ENCODE peak calls at places on chromosomes 16 and 17, in six cellular contexts. B is kidney epithelial cell, L is GM06990, S is A549, P is cardiac fibroblast, R is AG04450. F is an unnamed sample.

GRCh38 chr16:68752602-68753001 is 15.5 kb downstream of the CDH1 start:
- DNase-seq in B (no peak), L (peak; percentile 58), S (peak; percentile 66), P (no peak), R (no peak), F (no peak)

GRCh38 chr16:11462861-11463260 is 117.6 kb downstream of the RMI2 start:
- DNase-seq in B (no peak), L (no peak), S (no peak), P (no peak), R (no peak), F (no peak)

GRCh38 chr16:58678716-58679115 is 5.9 kb downstream of the SLC38A7 start:
- DNase-seq in B (no peak), L (no peak), S (peak; percentile 55), P (peak; percentile 42), R (no peak), F (peak; percentile 54)

GRCh38 chr17:10276436-10276835 is 78.0 kb upstream of the GAS7 start:
- DNase-seq in B (no peak), L (no peak), S (no peak), P (no peak), R (no peak), F (no peak)

GRCh38 chr16:11636172-11636721 is 32.0 kb upstream of the SNN start:
- DNase-seq in B (no peak), L (no peak), S (no peak), P (no peak), R (no peak), F (no peak)

GRCh38 chr16:68355447-68356248 is 44.8 kb downstream of the PRMT7 start:
- DNase-seq in B (no peak), L (no peak), S (no peak), P (no peak), R (no peak), F (no peak)

GRCh38 chr16:77618011-77618410 is 104.3 kb upstream of the NUDT7 start:
- DNase-seq in B (no peak), L (no peak), S (no peak), P (peak; percentile 18), R (no peak), F (no peak)

GRCh38 chr17:5823219-5823618 is 238.9 kb upstream of the NLRP1 start:
- DNase-seq in B (no peak), L (no peak), S (no peak), P (no peak), R (no peak), F (no peak)

GRCh38 chr16:31537362-31537921 is 9.7 kb downstream of the AHSP start:
- DNase-seq in B (no peak), L (no peak), S (no peak), P (no peak), R (no peak), F (no peak)

GRCh38 chr17:41678907-41679739 is 9.6 kb upstream of the EIF1 start:
- DNase-seq in B (peak; percentile 80), L (peak; percentile 50), S (peak; percentile 80), P (peak; percentile 55), R (no peak), F (peak; percentile 55)

GRCh38 chr16:57012353-57012752 is 23.0 kb downstream of the NLRC5 start:
- DNase-seq in B (no peak), L (no peak), S (no peak), P (no peak), R (no peak), F (no peak)

GRCh38 chr16:29028457-29029167 is 43.8 kb downstream of the LAT start:
- DNase-seq in B (no peak), L (no peak), S (no peak), P (no peak), R (no peak), F (no peak)

GRCh38 chr16:56950881-56951771 is 10.6 kb upstream of the CETP start:
- DNase-seq in B (no peak), L (peak; percentile 59), S (peak; percentile 65), P (peak; percentile 69), R (no peak), F (peak; percentile 57)

GRCh38 chr16:53924311-53924860 is 220.4 kb downstream of the FTO start:
- DNase-seq in B (no peak), L (no peak), S (no peak), P (no peak), R (no peak), F (no peak)

GRCh38 chr17:49859991-49860953 is 12.4 kb upstream of the TAC4 start:
- DNase-seq in B (no peak), L (no peak), S (peak; percentile 31), P (no peak), R (no peak), F (no peak)

GRCh38 chr16:2034695-2035430 is 8.2 kb downstream of the NHERF2 start:
- DNase-seq in B (no peak), L (no peak), S (no peak), P (no peak), R (no peak), F (no peak)

GRCh38 chr16:29806096-29806579 is at the start of gene MAZ:
- DNase-seq in B (no peak), L (peak; percentile 83), S (peak; percentile 96), P (peak; percentile 93), R (peak; percentile 82), F (no peak)

GRCh38 chr16:5041604-5042133 is 7.9 kb upstream of the NAGPA start:
- DNase-seq in B (peak; percentile 78), L (peak; percentile 52), S (no peak), P (peak; percentile 51), R (no peak), F (peak; percentile 42)

GRCh38 chr17:2177235-2177811 is 122.4 kb downstream of the HIC1 start:
- DNase-seq in B (no peak), L (no peak), S (no peak), P (peak; percentile 58), R (no peak), F (no peak)

GRCh38 chr17:73772107-73772705 is 128.0 kb upstream of the SDK2 start:
- DNase-seq in B (no peak), L (no peak), S (no peak), P (no peak), R (no peak), F (no peak)

GRCh38 chr17:79005063-79005861 is 4.3 kb downstream of the CANT1 start:
- DNase-seq in B (no peak), L (no peak), S (no peak), P (no peak), R (no peak), F (no peak)

GRCh38 chr16:10767127-10767526 is 23.5 kb downstream of the NUBP1 start:
- DNase-seq in B (no peak), L (no peak), S (no peak), P (no peak), R (no peak), F (no peak)

GRCh38 chr16:85488414-85488813 is 124.7 kb upstream of the GSE1 start:
- DNase-seq in B (no peak), L (no peak), S (no peak), P (no peak), R (no peak), F (no peak)

GRCh38 chr16:85486256-85486915 is 126.7 kb upstream of the GSE1 start:
- DNase-seq in B (no peak), L (no peak), S (no peak), P (no peak), R (no peak), F (no peak)

GRCh38 chr16:85483424-85483823 is 129.7 kb upstream of the GSE1 start:
- DNase-seq in B (no peak), L (no peak), S (no peak), P (no peak), R (no peak), F (no peak)

GRCh38 chr16:85484337-85485295 is 128.5 kb upstream of the GSE1 start:
- DNase-seq in B (no peak), L (no peak), S (no peak), P (no peak), R (no peak), F (no peak)

GRCh38 chr16:85485379-85485778 is 127.7 kb upstream of the GSE1 start:
- DNase-seq in B (no peak), L (no peak), S (no peak), P (no peak), R (no peak), F (no peak)
- TF ChIP-seq CTCF in B (no peak), L (no peak), S (no peak), P (no peak), R (no peak), F (no peak)

DNA sequence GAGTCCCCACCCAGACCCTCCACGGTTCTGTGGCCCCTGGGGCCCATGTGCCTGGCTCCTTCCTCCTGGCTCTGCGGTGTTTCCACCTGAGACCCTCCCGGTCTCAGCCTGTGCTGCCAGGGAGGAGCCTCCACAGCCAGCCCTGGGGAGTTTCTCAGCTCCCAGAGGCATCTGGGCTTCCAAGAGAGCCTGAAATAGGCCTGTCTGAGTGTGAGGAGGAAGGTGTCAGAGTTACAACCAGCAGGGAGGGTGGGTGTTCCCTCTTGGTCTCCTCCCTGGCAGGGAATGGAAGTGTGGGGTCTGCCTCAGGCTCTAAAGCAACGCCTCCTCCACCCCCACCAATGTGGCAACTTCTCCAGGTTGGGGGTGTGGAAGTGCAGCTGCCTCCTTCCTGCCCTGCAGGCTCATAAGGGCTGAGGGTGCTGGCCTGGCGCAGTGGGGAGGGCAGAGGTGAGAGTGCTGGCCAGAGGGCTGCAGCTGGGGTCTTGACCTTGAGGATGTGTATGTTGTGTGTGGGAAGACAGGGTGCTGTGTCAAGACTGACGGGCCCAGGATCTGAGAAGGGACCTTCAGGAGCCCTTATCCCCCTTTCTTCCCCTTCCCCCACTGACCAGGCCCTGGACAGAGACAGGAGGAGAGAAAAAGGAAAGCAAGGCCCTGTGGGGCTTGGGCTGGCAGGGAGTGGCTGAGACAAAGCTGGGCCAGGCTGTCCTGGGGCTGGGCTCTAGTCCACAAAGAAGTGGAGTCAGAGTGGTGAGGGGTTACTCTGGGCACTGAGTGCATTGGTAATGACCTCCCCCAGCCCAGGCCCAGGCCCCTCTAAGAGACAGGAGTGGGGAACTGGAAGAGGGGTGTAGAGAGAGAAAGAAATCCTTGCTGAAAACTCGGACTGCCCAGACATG is 2.4 kb downstream of the CYGB start:
- DNase-seq in B (no peak), L (no peak), S (no peak), P (no peak), R (no peak), F (no peak)
- H3K4me3 ChIP-seq in B (no peak overlapping the region), L (no peak overlapping the region), S (no peak overlapping the region), P (peak overlapping the region; percentile 66), R (no peak overlapping the region), F (no peak overlapping the region)

DNA sequence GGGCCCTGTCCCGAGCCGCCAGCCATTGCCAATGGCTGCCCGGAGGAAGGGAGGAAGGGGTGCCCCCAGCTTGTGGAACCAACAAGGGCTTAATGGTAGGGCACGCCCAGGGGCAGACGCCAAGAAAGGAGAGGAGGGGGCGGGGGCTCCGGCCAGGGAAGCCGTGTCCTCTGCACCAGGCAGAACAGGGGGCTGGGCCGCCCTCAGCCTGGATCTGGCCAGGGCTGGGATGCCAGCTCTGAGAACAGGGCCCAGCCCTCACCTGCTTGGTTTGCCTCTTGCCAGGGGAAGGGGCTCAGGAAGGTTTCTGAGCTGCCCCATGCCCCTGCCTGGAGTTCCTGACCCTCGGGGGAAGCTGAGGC is 35.8 kb upstream of the SLC38A10 start:
- DNase-seq in B (no peak), L (no peak), S (no peak), P (no peak), R (no peak), F (no peak)
- TF ChIP-seq CTCF in B (no peak), L (no peak), S (no peak), P (no peak), R (no peak), F (no peak)

DNA sequence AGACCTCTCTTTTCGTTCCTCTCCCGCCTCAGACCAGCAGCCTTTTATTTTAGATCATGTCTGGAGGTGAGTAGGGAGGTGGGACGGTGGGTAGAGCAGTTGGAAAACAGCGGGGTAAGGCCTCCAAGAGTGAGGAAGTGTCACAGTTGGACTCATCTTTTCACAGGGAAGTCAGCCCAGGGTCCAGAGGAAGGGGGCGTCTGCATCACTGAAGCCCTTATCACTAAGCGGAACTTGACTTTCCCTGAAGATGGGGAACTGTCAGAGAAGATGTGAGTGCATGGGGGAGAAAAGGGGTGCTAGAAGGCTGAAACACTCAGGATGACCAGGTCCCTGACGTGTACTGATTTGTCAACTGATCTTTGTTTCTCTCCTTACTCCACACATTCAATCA is 461 bp downstream of the LRRC46 start:
- DNase-seq in B (no peak), L (no peak), S (no peak), P (no peak), R (no peak), F (no peak)
- H3K4me3 ChIP-seq in B (peak overlapping the region; percentile 54), L (peak overlapping the region; percentile 97), S (peak overlapping the region; percentile 60), P (peak overlapping the region; percentile 93), R (peak overlapping the region; percentile 98), F (peak overlapping the region; percentile 79)